ENCODE peak calls at places on chromosomes 11 and 22, in seven cellular contexts. One of them, this sample, is unnamed.

GRCh38 chr22:41380993-41381328 is 781 bp upstream of the TEF start:
- DNase-seq in neural crest cell: no peak
- DNase-seq in endothelial cell: no peak
- DNase-seq in fibroblast of the aortic adventitia: peak
- DNase-seq in WTC11: no peak
- DNase-seq in stomach: peak
- DNase-seq in AG09309: peak
- DNase-seq in this sample: peak

GRCh38 chr11:123567466-123567865 is 87.0 kb downstream of the SCN3B start:
- DNase-seq in neural crest cell: no peak
- DNase-seq in endothelial cell: no peak
- DNase-seq in fibroblast of the aortic adventitia: no peak
- DNase-seq in WTC11: no peak
- DNase-seq in stomach: no peak
- DNase-seq in AG09309: no peak
- DNase-seq in this sample: no peak

GRCh38 chr22:32475428-32476010 is 908 bp downstream of the FBXO7 start:
- DNase-seq in neural crest cell: peak
- DNase-seq in endothelial cell: peak
- DNase-seq in fibroblast of the aortic adventitia: peak
- DNase-seq in WTC11: no peak
- DNase-seq in stomach: peak
- DNase-seq in AG09309: peak
- DNase-seq in this sample: peak

GRCh38 chr11:35011389-35011788 is 95.0 kb downstream of the PDHX start:
- DNase-seq in neural crest cell: no peak
- DNase-seq in endothelial cell: no peak
- DNase-seq in fibroblast of the aortic adventitia: peak
- DNase-seq in WTC11: no peak
- DNase-seq in stomach: no peak
- DNase-seq in AG09309: no peak
- DNase-seq in this sample: peak

GRCh38 chr11:107882095-107882820 is 23.7 kb upstream of the SLC35F2 start:
- DNase-seq in neural crest cell: no peak
- DNase-seq in endothelial cell: no peak
- DNase-seq in fibroblast of the aortic adventitia: no peak
- DNase-seq in WTC11: no peak
- DNase-seq in stomach: no peak
- DNase-seq in AG09309: no peak
- DNase-seq in this sample: no peak

GRCh38 chr11:76910620-76911414 is 50.1 kb downstream of the ACER3 start:
- DNase-seq in neural crest cell: no peak
- DNase-seq in endothelial cell: no peak
- DNase-seq in fibroblast of the aortic adventitia: peak
- DNase-seq in WTC11: peak
- DNase-seq in stomach: no peak
- DNase-seq in AG09309: peak
- DNase-seq in this sample: no peak

GRCh38 chr11:116861539-116861938 is 24.1 kb upstream of the APOA1 start:
- DNase-seq in neural crest cell: no peak
- DNase-seq in endothelial cell: no peak
- DNase-seq in fibroblast of the aortic adventitia: peak
- DNase-seq in WTC11: no peak
- DNase-seq in stomach: no peak
- DNase-seq in AG09309: peak
- DNase-seq in this sample: peak

GRCh38 chr11:66080055-66080817 is 10.2 kb downstream of the PACS1 start:
- DNase-seq in neural crest cell: no peak
- DNase-seq in endothelial cell: no peak
- DNase-seq in fibroblast of the aortic adventitia: peak
- DNase-seq in WTC11: no peak
- DNase-seq in stomach: peak
- DNase-seq in AG09309: peak
- DNase-seq in this sample: peak

GRCh38 chr11:99351620-99352019 is 330.9 kb downstream of the CNTN5 start:
- DNase-seq in neural crest cell: no peak
- DNase-seq in endothelial cell: no peak
- DNase-seq in fibroblast of the aortic adventitia: no peak
- DNase-seq in WTC11: no peak
- DNase-seq in stomach: no peak
- DNase-seq in AG09309: no peak
- DNase-seq in this sample: no peak

GRCh38 chr11:127106938-127107337 is 106.4 kb upstream of the KIRREL3 start:
- DNase-seq in neural crest cell: no peak
- DNase-seq in endothelial cell: no peak
- DNase-seq in fibroblast of the aortic adventitia: no peak
- DNase-seq in WTC11: no peak
- DNase-seq in stomach: no peak
- DNase-seq in AG09309: no peak
- DNase-seq in this sample: no peak

GRCh38 chr22:25834490-25834889 is 92.5 kb downstream of the MYO18B start:
- DNase-seq in neural crest cell: no peak
- DNase-seq in endothelial cell: no peak
- DNase-seq in fibroblast of the aortic adventitia: no peak
- DNase-seq in WTC11: no peak
- DNase-seq in stomach: no peak
- DNase-seq in AG09309: no peak
- DNase-seq in this sample: no peak

GRCh38 chr11:108931168-108931567 is 266.3 kb downstream of the DDX10 start:
- DNase-seq in neural crest cell: no peak
- DNase-seq in endothelial cell: no peak
- DNase-seq in fibroblast of the aortic adventitia: peak
- DNase-seq in WTC11: no peak
- DNase-seq in stomach: no peak
- DNase-seq in AG09309: no peak
- DNase-seq in this sample: no peak

GRCh38 chr11:61598886-61599868 is 18.3 kb upstream of the SYT7 start:
- DNase-seq in neural crest cell: no peak
- DNase-seq in endothelial cell: no peak
- DNase-seq in fibroblast of the aortic adventitia: peak
- DNase-seq in WTC11: peak
- DNase-seq in stomach: no peak
- DNase-seq in AG09309: no peak
- DNase-seq in this sample: no peak

GRCh38 chr11:126485021-126485781 is 129.7 kb downstream of the ST3GAL4 start:
- DNase-seq in neural crest cell: no peak
- DNase-seq in endothelial cell: no peak
- DNase-seq in fibroblast of the aortic adventitia: peak
- DNase-seq in WTC11: peak
- DNase-seq in stomach: no peak
- DNase-seq in AG09309: peak
- DNase-seq in this sample: peak

GRCh38 chr22:42408815-42409529 is 23.2 kb downstream of the NFAM1 start:
- DNase-seq in neural crest cell: no peak
- DNase-seq in endothelial cell: no peak
- DNase-seq in fibroblast of the aortic adventitia: no peak
- DNase-seq in WTC11: no peak
- DNase-seq in stomach: no peak
- DNase-seq in AG09309: no peak
- DNase-seq in this sample: no peak

GRCh38 chr11:113393501-113393985 is 6.0 kb downstream of the ANKK1 start:
- DNase-seq in neural crest cell: no peak
- DNase-seq in endothelial cell: no peak
- DNase-seq in fibroblast of the aortic adventitia: no peak
- DNase-seq in WTC11: no peak
- DNase-seq in stomach: no peak
- DNase-seq in AG09309: no peak
- DNase-seq in this sample: no peak

GRCh38 chr11:126452718-126453117 is 97.2 kb downstream of the ST3GAL4 start:
- DNase-seq in neural crest cell: no peak
- DNase-seq in endothelial cell: no peak
- DNase-seq in fibroblast of the aortic adventitia: peak
- DNase-seq in WTC11: peak
- DNase-seq in stomach: no peak
- DNase-seq in AG09309: no peak
- DNase-seq in this sample: no peak

GRCh38 chr11:34344410-34345011 is 13.3 kb downstream of the ABTB2 start:
- DNase-seq in neural crest cell: no peak
- DNase-seq in endothelial cell: no peak
- DNase-seq in fibroblast of the aortic adventitia: no peak
- DNase-seq in WTC11: no peak
- DNase-seq in stomach: no peak
- DNase-seq in AG09309: no peak
- DNase-seq in this sample: no peak

GRCh38 chr22:50683994-50684371 is 11.4 kb downstream of the SHANK3 start:
- DNase-seq in neural crest cell: no peak
- DNase-seq in endothelial cell: no peak
- DNase-seq in fibroblast of the aortic adventitia: no peak
- DNase-seq in WTC11: no peak
- DNase-seq in stomach: peak
- DNase-seq in AG09309: no peak
- DNase-seq in this sample: no peak

GRCh38 chr11:125304111-125304639 is 139.6 kb downstream of the PKNOX2 start:
- DNase-seq in neural crest cell: no peak
- DNase-seq in endothelial cell: no peak
- DNase-seq in fibroblast of the aortic adventitia: no peak
- DNase-seq in WTC11: no peak
- DNase-seq in stomach: no peak
- DNase-seq in AG09309: no peak
- DNase-seq in this sample: no peak

GRCh38 chr11:16226245-16226644 is 130.1 kb downstream of the SOX6 start:
- DNase-seq in neural crest cell: no peak
- DNase-seq in endothelial cell: no peak
- DNase-seq in fibroblast of the aortic adventitia: no peak
- DNase-seq in WTC11: no peak
- DNase-seq in stomach: peak
- DNase-seq in AG09309: no peak
- DNase-seq in this sample: peak

DNA sequence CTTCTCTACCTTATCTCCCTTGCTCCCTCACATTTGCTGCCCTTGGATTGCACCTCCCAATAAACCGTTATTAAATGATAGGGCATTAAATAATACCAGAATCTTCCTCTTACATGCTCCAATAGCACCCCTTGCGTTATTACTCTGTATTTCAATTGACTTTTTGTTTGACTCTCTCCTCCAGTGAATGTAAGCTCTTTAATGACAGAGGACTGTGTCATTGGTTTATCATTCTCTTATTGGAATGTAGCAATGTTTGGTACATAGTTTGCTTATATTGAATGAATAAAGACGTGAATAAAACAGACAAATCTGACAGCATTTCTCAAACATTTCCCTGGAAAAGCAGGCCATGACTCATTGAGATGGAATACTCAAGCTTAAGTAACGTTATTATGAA is 8.7 kb upstream of the MPEG1 start:
- DNase-seq in neural crest cell: no peak
- DNase-seq in endothelial cell: no peak
- DNase-seq in fibroblast of the aortic adventitia: peak
- DNase-seq in WTC11: no peak
- DNase-seq in stomach: no peak
- DNase-seq in AG09309: peak
- DNase-seq in this sample: peak
- TF ChIP-seq CTCF in neural crest cell: no peak
- TF ChIP-seq CTCF in endothelial cell: no peak
- TF ChIP-seq CTCF in fibroblast of the aortic adventitia: peak
- TF ChIP-seq CTCF in WTC11: no peak
- TF ChIP-seq CTCF in stomach: no peak
- TF ChIP-seq CTCF in AG09309: peak
- TF ChIP-seq CTCF in this sample: peak

DNA sequence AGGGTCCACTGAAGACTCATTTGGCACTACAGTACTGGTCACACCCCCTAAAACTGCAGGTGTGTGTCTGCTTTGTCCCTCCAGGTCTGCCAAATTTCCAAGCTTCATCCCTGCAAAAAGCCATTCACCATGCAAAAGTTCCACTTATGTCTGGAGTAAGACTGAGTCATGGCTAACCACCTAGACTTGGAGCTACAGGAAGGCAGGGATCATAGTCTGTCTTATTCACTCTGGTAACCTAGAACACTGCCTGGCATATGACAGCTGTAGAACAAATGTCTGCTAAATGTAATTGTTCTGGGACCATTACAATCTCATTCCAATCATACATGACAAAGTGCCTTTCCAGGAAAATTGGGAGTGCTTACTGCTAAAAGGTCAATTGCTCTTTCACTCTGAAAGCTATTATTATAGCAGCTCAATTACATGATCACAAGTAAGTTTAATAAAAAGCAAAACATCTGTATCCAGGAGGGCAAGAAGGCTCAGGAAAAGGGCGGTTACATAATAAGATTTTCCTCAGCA is 99.1 kb upstream of the CHRM4 start:
- DNase-seq in neural crest cell: no peak
- DNase-seq in endothelial cell: no peak
- DNase-seq in fibroblast of the aortic adventitia: peak
- DNase-seq in WTC11: no peak
- DNase-seq in stomach: no peak
- DNase-seq in AG09309: no peak
- DNase-seq in this sample: peak
- TF ChIP-seq CTCF in neural crest cell: no peak
- TF ChIP-seq CTCF in endothelial cell: no peak
- TF ChIP-seq CTCF in fibroblast of the aortic adventitia: no peak
- TF ChIP-seq CTCF in WTC11: no peak
- TF ChIP-seq CTCF in stomach: no peak
- TF ChIP-seq CTCF in AG09309: no peak
- TF ChIP-seq CTCF in this sample: no peak

GRCh38 chr11:134139873-134140331 is 71.0 kb downstream of the JAM3 start:
- DNase-seq in neural crest cell: peak
- DNase-seq in endothelial cell: peak
- DNase-seq in fibroblast of the aortic adventitia: peak
- DNase-seq in WTC11: peak
- DNase-seq in stomach: peak
- DNase-seq in AG09309: peak
- DNase-seq in this sample: peak
- TF ChIP-seq CTCF in neural crest cell: peak
- TF ChIP-seq CTCF in endothelial cell: peak
- TF ChIP-seq CTCF in fibroblast of the aortic adventitia: peak
- TF ChIP-seq CTCF in WTC11: peak
- TF ChIP-seq CTCF in stomach: peak
- TF ChIP-seq CTCF in AG09309: peak
- TF ChIP-seq CTCF in this sample: peak

DNA sequence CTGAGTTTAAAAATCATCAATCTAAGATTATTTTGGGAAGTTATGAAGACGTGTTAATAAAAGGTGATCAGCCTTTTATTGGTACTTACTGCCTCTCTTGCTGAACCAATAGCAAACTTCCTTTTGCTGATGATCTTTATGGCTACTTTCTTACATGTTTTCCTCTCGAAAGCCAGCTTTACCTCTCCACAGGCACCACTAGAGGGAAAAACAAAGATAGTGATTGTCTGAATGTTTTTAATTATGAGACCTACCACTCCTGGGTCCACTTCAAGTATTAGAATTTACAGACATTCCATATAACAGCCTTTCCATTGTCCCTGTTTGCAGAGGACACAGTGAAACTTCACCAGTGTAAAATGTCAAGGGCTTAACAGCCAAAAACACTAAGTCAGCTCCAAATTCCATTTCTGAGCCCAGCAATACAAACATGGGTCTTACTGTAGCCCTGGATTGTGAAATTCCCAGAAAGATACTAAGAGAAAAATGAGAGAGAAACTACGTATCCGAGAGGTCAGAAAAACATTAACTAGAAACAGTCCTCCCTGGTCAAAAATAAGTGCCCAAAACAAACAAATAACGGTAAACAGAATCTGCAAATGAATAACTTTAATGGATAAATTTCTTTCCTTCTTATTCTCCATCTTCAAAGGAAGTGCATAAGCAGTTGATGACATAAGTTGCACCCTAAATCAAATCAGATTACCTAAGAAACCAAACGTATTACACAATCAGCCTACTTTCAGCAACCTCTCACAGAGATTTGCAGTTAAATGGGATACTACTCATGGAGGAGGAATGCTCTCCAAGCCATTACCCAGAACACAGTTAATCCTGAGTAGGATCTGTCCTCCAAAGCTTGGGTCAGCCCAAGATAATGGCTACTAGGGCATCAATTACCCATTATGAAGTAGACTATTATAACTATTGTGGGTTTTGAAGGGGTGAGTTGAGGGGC is 29.5 kb downstream of the CHEK2 start:
- DNase-seq in neural crest cell: no peak
- DNase-seq in endothelial cell: no peak
- DNase-seq in fibroblast of the aortic adventitia: peak
- DNase-seq in WTC11: no peak
- DNase-seq in stomach: no peak
- DNase-seq in AG09309: peak
- DNase-seq in this sample: peak
- TF ChIP-seq CTCF in neural crest cell: no peak
- TF ChIP-seq CTCF in endothelial cell: no peak
- TF ChIP-seq CTCF in fibroblast of the aortic adventitia: peak
- TF ChIP-seq CTCF in WTC11: no peak
- TF ChIP-seq CTCF in stomach: no peak
- TF ChIP-seq CTCF in AG09309: peak
- TF ChIP-seq CTCF in this sample: peak

This sample was measured in HFFc6.